ENCODE peak calls at places on chromosomes 1 and 21, in ten cellular contexts. L is adrenal gland; Q is CD4-positive, alpha-beta memory T cell; M is lung; P is body of pancreas; R is right atrium auricular region; U is left ventricle myocardium inferior; S is CD8-positive, alpha-beta T cell; J is WERI-Rb-1; O is right cardiac atrium. B is an unnamed sample. For H3K27me3, the result is how much of the 10 kb centered on the place peaks cover.

GRCh38 chr1:206094024-206094423 is 23.2 kb downstream of the AVPR1B start:
- DNase-seq in O (no peak), S (no peak), L (no peak), M (no peak), R (no peak), P (no peak), Q (no peak), U (no peak), J (no peak), B (no peak)

GRCh38 chr1:14366361-14367018 is 232.0 kb upstream of the KAZN start:
- DNase-seq in M (no peak), U (peak), S (no peak), R (no peak), Q (no peak), P (no peak), J (peak), O (peak), L (no peak), B (no peak)

GRCh38 chr21:44759628-44760285 is 41.9 kb downstream of the UBE2G2 start:
- DNase-seq in P (no peak), M (no peak), O (no peak), R (no peak), S (no peak), J (peak), Q (no peak), L (no peak), U (no peak), B (no peak)

GRCh38 chr1:159775716-159776115 is 5.0 kb upstream of the DUSP23 start:
- DNase-seq in Q (no peak), M (no peak), S (no peak), P (no peak), O (no peak), L (no peak), J (no peak), U (no peak), R (no peak), B (no peak)

GRCh38 chr1:168972887-168973286 is 133.6 kb upstream of the ATP1B1 start:
- DNase-seq in U (no peak), O (no peak), J (no peak), L (no peak), Q (no peak), P (no peak), M (peak), R (no peak), S (no peak), B (peak)

GRCh38 chr1:42753070-42753469 is 13.0 kb upstream of the CLDN19 start:
- DNase-seq in M (no peak), P (no peak), S (no peak), J (no peak), O (no peak), Q (no peak), U (no peak), L (no peak), R (no peak), B (no peak)

GRCh38 chr1:99645199-99645598 is 714 bp upstream of the PALMD start:
- DNase-seq in O (no peak), M (peak), J (no peak), S (no peak), R (peak), L (peak), Q (no peak), P (peak), U (no peak), B (peak)

GRCh38 chr1:154171222-154171583 is 16.3 kb upstream of the NUP210L start:
- DNase-seq in R (no peak), O (no peak), M (no peak), J (no peak), L (no peak), Q (no peak), S (no peak), P (no peak), U (no peak), B (no peak)

GRCh38 chr1:51636765-51637522 is 20.1 kb downstream of the OSBPL9 start:
- DNase-seq in R (peak), P (no peak), J (no peak), U (no peak), O (no peak), L (peak), S (no peak), Q (no peak), M (no peak), B (no peak)

GRCh38 chr1:36523850-36524249 is 41.1 kb upstream of the CSF3R start:
- DNase-seq in O (no peak), M (no peak), J (no peak), S (no peak), Q (no peak), P (no peak), L (no peak), R (no peak), U (no peak), B (no peak)

GRCh38 chr1:51306950-51307349 is 23.4 kb downstream of the TTC39A start:
- DNase-seq in S (no peak), U (no peak), L (no peak), P (no peak), J (no peak), R (no peak), O (no peak), M (peak), Q (no peak), B (no peak)

GRCh38 chr1:20302093-20302471 is 11.4 kb downstream of the VWA5B1 start:
- DNase-seq in U (peak), P (no peak), S (no peak), O (peak), M (no peak), Q (no peak), J (no peak), R (peak), L (no peak), B (no peak)

GRCh38 chr1:69492286-69492685 is 75.4 kb upstream of the LRRC7 start:
- DNase-seq in M (no peak), Q (no peak), L (no peak), O (no peak), J (no peak), S (no peak), R (no peak), P (no peak), U (no peak), B (no peak)

GRCh38 chr21:35764586-35764985 is 295.7 kb downstream of the SETD4 start:
- DNase-seq in R (no peak), P (no peak), S (no peak), J (no peak), Q (no peak), U (no peak), M (no peak), L (no peak), O (no peak), B (no peak)

GRCh38 chr1:228150021-228150457 is 309 bp downstream of the GJC2 start:
- DNase-seq in O (peak), L (no peak), M (no peak), P (peak), J (no peak), Q (peak), U (no peak), R (no peak), S (no peak), B (no peak)

GRCh38 chr1:27179373-27179772 is 24.4 kb upstream of the SLC9A1 start:
- DNase-seq in R (no peak), U (no peak), J (no peak), S (no peak), M (no peak), L (no peak), P (no peak), O (no peak), Q (no peak), B (no peak)

GRCh38 chr1:115135681-115136080 is 46.4 kb upstream of the TSPAN2 start:
- DNase-seq in Q (no peak), L (no peak), S (no peak), J (no peak), M (no peak), U (no peak), O (no peak), P (no peak), R (no peak), B (no peak)

GRCh38 chr1:234638832-234639799 is 29.1 kb upstream of the IRF2BP2 start:
- DNase-seq in Q (no peak), O (no peak), S (no peak), U (no peak), J (no peak), M (no peak), L (no peak), P (peak), R (no peak), B (no peak)

GRCh38 chr1:230627767-230628166 is 14.5 kb upstream of the COG2 start:
- DNase-seq in M (no peak), P (no peak), R (no peak), O (no peak), Q (no peak), L (no peak), U (no peak), S (no peak), J (peak), B (no peak)

GRCh38 chr21:25911730-25912401 is 177.1 kb downstream of the GABPA start:
- DNase-seq in U (peak), S (no peak), Q (no peak), O (peak), J (no peak), L (peak), R (no peak), P (peak), M (no peak), B (no peak)

GRCh38 chr1:905811-906531 is 17.8 kb upstream of the SAMD11 start:
- DNase-seq in L (peak), P (peak), J (no peak), R (peak), Q (no peak), M (peak), O (peak), U (peak), S (no peak), B (peak)

GRCh38 chr1:174258148-174258550 is 98.8 kb downstream of the RABGAP1L start:
- DNase-seq in Q (no peak), S (peak), J (peak), O (no peak), L (peak), P (peak), U (no peak), R (no peak), M (no peak), B (peak)

GRCh38 chr1:21217812-21218596 is 41.3 kb upstream of the EIF4G3 start:
- DNase-seq in M (no peak), S (peak), P (peak), Q (no peak), U (no peak), R (no peak), O (peak), J (peak), L (peak), B (no peak)

GRCh38 chr1:171152533-171152932 is 32.6 kb upstream of the FMO2 start:
- DNase-seq in S (no peak), R (no peak), J (no peak), U (no peak), P (no peak), Q (no peak), O (no peak), L (no peak), M (no peak), B (no peak)

GRCh38 chr1:69479734-69480133 is 88.0 kb upstream of the LRRC7 start:
- DNase-seq in P (no peak), O (no peak), Q (no peak), M (no peak), S (no peak), J (no peak), R (no peak), U (no peak), L (no peak), B (no peak)

GRCh38 chr1:219120625-219121544 is 52.8 kb upstream of the LYPLAL1 start:
- DNase-seq in O (no peak), S (no peak), P (no peak), U (no peak), M (peak), J (peak), R (peak), L (peak), Q (no peak), B (no peak)

GRCh38 chr1:15435239-15436077 is 2.8 kb upstream of the CTRC start:
- DNase-seq in M (no peak), J (no peak), S (no peak), P (no peak), O (no peak), R (no peak), U (no peak), Q (no peak), L (no peak), B (no peak)

GRCh38 chr1:230265200-230266115 is 160.7 kb downstream of the PGBD5 start:
- DNase-seq in J (no peak), U (no peak), M (no peak), P (peak), S (no peak), O (no peak), L (no peak), Q (no peak), R (no peak), B (no peak)

GRCh38 chr21:42009018-42009830 is 936 bp downstream of the ZBTB21 start:
- DNase-seq in O (peak), P (peak), L (peak), J (peak), R (no peak), M (no peak), U (peak), Q (peak), S (peak), B (peak)

GRCh38 chr1:235503333-235504121 is 725 bp downstream of the B3GALNT2 start:
- DNase-seq in S (no peak), P (peak), J (peak), R (peak), Q (peak), U (peak), O (peak), M (peak), L (peak), B (peak)

GRCh38 chr1:205373022-205373421 is 16.3 kb upstream of the KLHDC8A start:
- DNase-seq in L (no peak), P (no peak), M (no peak), U (no peak), O (no peak), Q (no peak), J (no peak), S (no peak), R (no peak), B (no peak)

GRCh38 chr1:6588893-6589481 is 9.2 kb downstream of the ZBTB48 start:
- DNase-seq in M (no peak), O (no peak), R (no peak), J (no peak), S (no peak), P (no peak), Q (no peak), U (no peak), L (no peak), B (no peak)

GRCh38 chr21:42579456-42580075 is 65.9 kb downstream of the SLC37A1 start:
- DNase-seq in O (no peak), M (no peak), P (no peak), U (no peak), Q (no peak), L (peak), S (no peak), J (no peak), R (no peak), B (no peak)

GRCh38 chr1:36084502-36085115 is 715 bp downstream of the TEKT2 start:
- DNase-seq in P (peak), L (peak), O (no peak), U (no peak), R (peak), Q (no peak), J (no peak), M (peak), S (no peak), B (no peak)

GRCh38 chr21:42157606-42158310 is 61.2 kb upstream of the ABCG1 start:
- DNase-seq in U (no peak), O (no peak), Q (no peak), L (no peak), S (no peak), M (no peak), P (no peak), J (no peak), R (no peak), B (no peak)

GRCh38 chr1:238318294-238318908 is 427.7 kb upstream of the ZP4 start:
- DNase-seq in R (no peak), O (no peak), Q (no peak), S (no peak), U (no peak), P (no peak), L (no peak), J (no peak), M (no peak), B (no peak)

GRCh38 chr21:34606051-34606450 is 8.9 kb downstream of the RCAN1 start:
- DNase-seq in L (no peak), O (no peak), M (no peak), R (no peak), P (no peak), J (no peak), U (no peak), Q (no peak), S (no peak), B (no peak)

DNA sequence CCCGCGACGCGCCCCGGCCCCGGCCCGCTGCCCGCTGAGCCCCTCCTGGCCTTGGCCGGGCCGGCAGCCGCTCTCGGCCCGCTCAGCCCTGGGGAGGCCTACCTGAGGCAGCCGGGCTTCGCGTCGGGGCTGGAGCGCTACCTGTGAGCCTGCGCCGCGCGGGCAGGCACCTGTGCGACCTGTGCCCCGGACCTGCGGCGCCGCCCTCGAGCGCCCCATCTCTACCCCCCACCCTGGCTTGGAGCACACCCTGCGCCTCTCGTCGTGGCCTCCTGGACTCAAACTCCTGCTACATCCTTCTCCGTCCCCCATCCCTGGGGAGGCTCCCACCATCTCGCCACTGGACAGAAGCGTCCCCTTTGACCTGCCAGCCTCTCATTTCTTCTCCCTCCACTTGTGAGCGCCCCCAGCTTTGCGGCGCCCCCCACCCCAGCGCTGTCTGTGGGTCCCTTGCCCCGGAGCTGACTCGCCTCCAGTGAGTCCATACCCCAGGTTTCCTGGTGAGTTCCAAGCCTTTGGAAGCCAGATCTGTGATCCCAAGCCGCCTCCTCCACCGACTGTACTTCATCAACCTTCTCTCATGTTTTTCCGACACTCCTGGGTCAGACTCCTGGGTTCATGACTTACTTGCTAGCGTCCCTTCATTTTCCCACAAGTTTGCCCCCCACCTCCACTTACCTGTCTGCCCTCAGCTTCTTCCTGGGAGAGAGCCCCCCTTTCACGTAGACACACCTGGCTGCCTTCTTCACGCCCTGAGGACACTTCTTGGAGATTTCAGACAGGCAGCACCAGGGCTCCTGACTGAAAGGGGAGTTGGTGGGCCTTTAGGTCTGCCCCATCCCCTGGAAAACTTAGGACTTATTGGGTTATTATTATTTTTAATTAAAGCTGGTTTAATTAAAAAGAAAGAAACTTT is 1.3 kb downstream of the FOXE3 start:
- DNase-seq in Q (no peak), O (no peak), J (no peak), U (no peak), P (no peak), M (no peak), S (no peak), L (no peak), R (no peak), B (no peak)
- H3K27me3 ChIP-seq in Q (under half), O (under half), J (under half), U (half or more), P (under half), M (under half), S (under half), L (under half), R (under half), B (under half)

GRCh38 chr1:34884961-34885360 is 25.4 kb upstream of the SMIM12 start:
- DNase-seq in M (no peak), L (no peak), P (no peak), Q (no peak), S (no peak), U (no peak), J (no peak), R (no peak), O (no peak), B (no peak)

GRCh38 chr1:34889705-34890104 is 30.2 kb upstream of the SMIM12 start:
- DNase-seq in J (no peak), O (no peak), R (no peak), P (no peak), U (no peak), S (no peak), M (no peak), Q (no peak), L (no peak), B (no peak)

GRCh38 chr1:34887593-34887992 is 28.0 kb upstream of the SMIM12 start:
- DNase-seq in S (no peak), J (no peak), R (no peak), P (no peak), O (no peak), Q (no peak), U (no peak), M (no peak), L (no peak), B (no peak)

GRCh38 chr1:34885405-34886247 is 26.1 kb upstream of the SMIM12 start:
- DNase-seq in L (no peak), O (peak), P (peak), R (no peak), M (peak), U (peak), S (peak), J (no peak), Q (peak), B (no peak)

GRCh38 chr1:34884536-34884935 is 25.0 kb upstream of the SMIM12 start:
- DNase-seq in S (no peak), R (no peak), L (no peak), M (no peak), O (no peak), P (no peak), J (no peak), Q (no peak), U (no peak), B (no peak)
- H3K27me3 ChIP-seq in S (under half), R (under half), L (under half), M (under half), O (under half), P (under half), J (under half), Q (under half), U (half or more), B (under half)

DNA sequence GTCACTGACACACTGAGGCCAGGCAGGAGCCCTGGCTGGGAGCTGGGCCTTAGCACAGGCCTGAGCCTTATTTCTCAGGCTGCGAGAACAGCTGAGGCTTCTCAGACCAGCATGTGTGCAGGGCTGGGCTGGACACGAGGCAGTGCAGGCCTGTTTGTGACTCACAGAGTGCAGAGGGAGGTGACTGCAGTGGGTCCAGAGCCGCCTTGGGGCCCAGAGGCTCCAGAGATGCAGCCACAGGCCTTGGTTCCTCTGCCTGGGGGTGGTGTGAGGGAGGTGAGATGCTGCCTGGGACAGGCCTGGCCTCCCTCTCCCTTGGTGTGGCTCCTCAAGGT is 61.2 kb upstream of the ETV3 start:
- DNase-seq in P (no peak), J (no peak), S (no peak), O (no peak), L (no peak), Q (no peak), R (peak), M (no peak), U (no peak), B (no peak)
- H3K27me3 ChIP-seq in P (under half), J (under half), S (under half), O (under half), L (under half), Q (under half), R (under half), M (under half), U (half or more), B (under half)

DNA sequence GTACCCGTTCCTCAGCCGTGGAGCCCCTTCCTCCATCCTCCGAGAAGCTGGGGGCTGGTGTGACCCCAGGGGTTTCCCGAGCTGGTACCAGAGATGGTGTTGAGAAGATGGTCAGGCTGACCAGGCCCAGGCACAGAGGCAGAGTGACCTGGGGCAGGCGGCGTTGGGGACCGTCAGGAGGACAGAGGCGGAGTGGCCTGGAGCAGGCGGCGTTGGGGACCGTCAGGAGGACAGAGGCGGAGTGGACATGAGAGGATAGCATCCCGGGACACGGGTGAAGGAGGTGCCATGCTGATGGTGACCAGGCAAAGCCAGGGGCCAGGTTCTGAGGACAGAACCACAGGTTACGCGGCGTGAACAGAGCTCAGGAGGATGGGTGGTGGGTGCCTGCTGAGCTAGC is 75.9 kb upstream of the TTC34 start:
- DNase-seq in S (no peak), J (no peak), O (no peak), P (no peak), Q (no peak), R (no peak), U (no peak), L (no peak), M (no peak), B (no peak)
- H3K27me3 ChIP-seq in S (under half), J (under half), O (under half), P (under half), Q (under half), R (under half), U (half or more), L (under half), M (under half), B (under half)

GRCh38 chr1:38611661-38612211 is 247.8 kb downstream of the RRAGC start:
- DNase-seq in R (no peak), S (no peak), O (no peak), M (no peak), P (no peak), L (no peak), U (no peak), J (peak), Q (no peak), B (no peak)
- H3K27me3 ChIP-seq in R (under half), S (under half), O (under half), M (under half), P (under half), L (under half), U (half or more), J (under half), Q (under half), B (under half)

B was measured in prostate gland.